ENCODE peak calls at places on chromosomes 5 and 9, in four cellular contexts. R is right cardiac atrium, Y is colonic mucosa, E is lung. M is an unnamed sample.

GRCh38 chr5:123537845-123538244 is 25.9 kb downstream of the CSNK1G3 start:
- DNase-seq in R (no peak), Y (no peak), E (no peak), M (no peak)

GRCh38 chr9:136552117-136552685 is 6.4 kb upstream of the NOTCH1 start:
- DNase-seq in R (no peak), Y (no peak), E (no peak), M (no peak)

GRCh38 chr5:149549461-149550266 is 1.6 kb downstream of the CSNK1A1 start:
- DNase-seq in R (no peak), Y (peak), E (no peak), M (no peak)

GRCh38 chr9:21995652-21996275 is 1.2 kb downstream of the CDKN2B-AS1 start:
- DNase-seq in R (peak), Y (peak), E (peak), M (no peak)

GRCh38 chr9:121483049-121483448 is 16.6 kb downstream of the GGTA1 start:
- DNase-seq in R (no peak), Y (no peak), E (no peak), M (no peak)

GRCh38 chr5:45336464-45336863 is 359.7 kb downstream of the HCN1 start:
- DNase-seq in R (no peak), Y (no peak), E (no peak), M (no peak)

GRCh38 chr5:158354958-158355357 is 496.0 kb upstream of the CLINT1 start:
- DNase-seq in R (no peak), Y (no peak), E (no peak), M (no peak)

GRCh38 chr5:150140830-150141229 is 14.8 kb downstream of the PDGFRB start:
- DNase-seq in R (no peak), Y (no peak), E (no peak), M (no peak)

GRCh38 chr9:102950341-102950740 is 44.8 kb upstream of the CYLC2 start:
- DNase-seq in R (no peak), Y (no peak), E (no peak), M (no peak)

GRCh38 chr5:14064841-14065240 is 78.3 kb upstream of the TRIO start:
- DNase-seq in R (no peak), Y (no peak), E (no peak), M (no peak)

GRCh38 chr5:137190031-137190430 is 309.1 kb downstream of the SPOCK1 start:
- DNase-seq in R (no peak), Y (no peak), E (no peak), M (no peak)

GRCh38 chr9:26768196-26768595 is 124.4 kb downstream of the CAAP1 start:
- DNase-seq in R (no peak), Y (no peak), E (no peak), M (no peak)

GRCh38 chr9:105206821-105207699 is 37.4 kb upstream of the SLC44A1 start:
- DNase-seq in R (no peak), Y (no peak), E (no peak), M (no peak)

GRCh38 chr5:113278976-113279375 is 155.8 kb downstream of the TSSK1B start:
- DNase-seq in R (no peak), Y (no peak), E (no peak), M (no peak)

GRCh38 chr5:173971681-173972080 is 17.3 kb upstream of the C5orf47 start:
- DNase-seq in R (no peak), Y (no peak), E (no peak), M (no peak)

GRCh38 chr5:74945561-74946165 is 79.5 kb upstream of the FAM169A start:
- DNase-seq in R (no peak), Y (no peak), E (no peak), M (no peak)

GRCh38 chr5:72066658-72067057 is 40.6 kb upstream of the MAP1B start:
- DNase-seq in R (no peak), Y (no peak), E (no peak), M (no peak)

GRCh38 chr5:8773091-8773615 is 772.7 kb downstream of the SEMA5A start:
- DNase-seq in R (no peak), Y (no peak), E (no peak), M (no peak)

GRCh38 chr5:172983542-172984243 is at the start of gene ATP6V0E1:
- DNase-seq in R (peak), Y (peak), E (peak), M (peak)

GRCh38 chr5:6264394-6264793 is 114.0 kb downstream of the MED10 start:
- DNase-seq in R (no peak), Y (no peak), E (no peak), M (no peak)

GRCh38 chr5:148834689-148835088 is 8.3 kb downstream of the ADRB2 start:
- DNase-seq in R (no peak), Y (no peak), E (no peak), M (no peak)

GRCh38 chr5:34553544-34553943 is 102.6 kb upstream of the RAI14 start:
- DNase-seq in R (no peak), Y (no peak), E (no peak), M (no peak)

GRCh38 chr9:123438821-123439220 is 82.8 kb downstream of the CRB2 start:
- DNase-seq in R (no peak), Y (no peak), E (no peak), M (peak)

GRCh38 chr5:166788050-166788449 is 1503.4 kb upstream of the WWC1 start:
- DNase-seq in R (no peak), Y (no peak), E (no peak), M (no peak)

GRCh38 chr9:112793213-112793810 is 42.8 kb downstream of the SNX30 start:
- DNase-seq in R (peak), Y (peak), E (peak), M (no peak)

GRCh38 chr5:13632676-13633075 is 311.8 kb downstream of the DNAH5 start:
- DNase-seq in R (no peak), Y (no peak), E (no peak), M (no peak)

GRCh38 chr5:110916373-110917049 is 155.0 kb upstream of the TSLP start:
- DNase-seq in R (no peak), Y (no peak), E (no peak), M (no peak)

GRCh38 chr9:125412166-125412565 is 150.5 kb downstream of the GAPVD1 start:
- DNase-seq in R (no peak), Y (no peak), E (no peak), M (no peak)

GRCh38 chr9:35832814-35833213 is 3.8 kb downstream of the TMEM8B start:
- DNase-seq in R (no peak), Y (peak), E (no peak), M (no peak)

GRCh38 chr9:35834260-35835215 is 5.5 kb downstream of the TMEM8B start:
- DNase-seq in R (no peak), Y (peak), E (no peak), M (no peak)

GRCh38 chr9:35835766-35836165 is 6.7 kb downstream of the TMEM8B start:
- DNase-seq in R (no peak), Y (no peak), E (no peak), M (no peak)

GRCh38 chr9:35836595-35836994 is 7.6 kb downstream of the TMEM8B start:
- DNase-seq in R (no peak), Y (no peak), E (no peak), M (no peak)

DNA sequence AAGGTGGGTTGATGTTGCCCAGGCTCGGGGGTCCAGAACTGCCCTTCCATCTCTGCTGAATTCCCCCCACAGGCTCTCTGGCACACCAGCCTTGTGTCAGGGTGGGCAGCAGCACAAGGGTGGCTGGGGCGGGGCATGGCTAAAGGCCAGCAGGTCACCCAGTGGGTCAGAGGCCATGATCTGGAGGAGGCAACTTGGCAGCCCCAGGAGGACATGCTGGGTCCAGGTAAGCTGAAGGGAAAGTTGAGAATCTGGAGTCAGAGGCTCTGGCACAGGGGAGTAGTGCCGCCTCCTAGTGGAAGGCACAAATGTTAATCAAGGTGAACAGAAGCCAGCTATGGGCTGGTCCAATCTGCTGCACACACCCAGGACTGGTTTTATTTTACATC is 6.2 kb downstream of the TMEM8B start:
- DNase-seq in R (no peak), Y (peak), E (no peak), M (no peak)
- H3K27ac ChIP-seq in R (no peak), Y (peak), E (peak), M (no peak)

GRCh38 chr5:44048268-44048984 is 340.8 kb downstream of the FGF10 start:
- DNase-seq in R (no peak), Y (no peak), E (no peak), M (no peak)
- H3K27ac ChIP-seq in R (no peak), Y (no peak), E (no peak), M (no peak)

GRCh38 chr5:673140-673836 is 19.9 kb downstream of the TPPP start:
- DNase-seq in R (peak), Y (no peak), E (no peak), M (no peak)
- H3K27ac ChIP-seq in R (no peak), Y (no peak), E (no peak), M (no peak)

GRCh38 chr5:78793907-78794687 is 145.5 kb upstream of the LHFPL2 start:
- DNase-seq in R (no peak), Y (no peak), E (no peak), M (no peak)
- H3K27ac ChIP-seq in R (no peak), Y (no peak), E (no peak), M (no peak)

GRCh38 chr5:144406463-144406862 is 235.8 kb downstream of the KCTD16 start:
- DNase-seq in R (no peak), Y (no peak), E (no peak), M (no peak)

GRCh38 chr5:144403058-144403457 is 232.4 kb downstream of the KCTD16 start:
- DNase-seq in R (no peak), Y (no peak), E (no peak), M (no peak)

GRCh38 chr5:144404021-144404420 is 233.3 kb downstream of the KCTD16 start:
- DNase-seq in R (no peak), Y (no peak), E (no peak), M (no peak)

GRCh38 chr5:144405986-144406385 is 235.3 kb downstream of the KCTD16 start:
- DNase-seq in R (no peak), Y (no peak), E (no peak), M (no peak)

DNA sequence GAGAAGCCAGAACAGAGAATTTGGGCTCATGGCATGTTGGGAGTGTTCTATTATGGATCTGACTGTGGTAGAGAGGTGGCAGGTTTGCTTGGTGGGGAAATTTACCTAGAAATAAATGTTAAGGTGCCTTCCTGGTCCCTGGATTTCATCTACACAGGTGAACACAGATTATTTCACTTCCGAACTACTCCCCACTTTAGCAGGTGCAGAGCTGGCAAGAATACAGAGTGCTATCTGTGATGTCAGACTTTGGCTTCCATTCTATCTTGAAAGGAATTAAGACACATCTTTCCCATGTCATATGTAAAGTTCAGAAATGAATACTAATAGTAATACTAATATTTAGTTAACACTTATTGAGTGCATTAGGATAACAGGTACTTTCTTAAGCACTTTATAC is 234.0 kb downstream of the KCTD16 start:
- DNase-seq in R (no peak), Y (no peak), E (no peak), M (no peak)
- H3K27ac ChIP-seq in R (no peak), Y (no peak), E (no peak), M (no peak)

GRCh38 chr5:77944757-77945340 is 168.7 kb upstream of the TBCA start:
- DNase-seq in R (no peak), Y (no peak), E (no peak), M (no peak)
- H3K27ac ChIP-seq in R (no peak), Y (no peak), E (no peak), M (no peak)